ENCODE peak calls at places on chromosomes 5 and 9, in eight cellular contexts. O is esophagus squamous epithelium, Q is heart left ventricle, N is transverse colon, I is H1, R is A549, T is K562, D is IMR-90. A is an unnamed sample.

GRCh38 chr9:114616684-114617520 is 5.8 kb downstream of the TMEM268 start:
- DNase-seq in R (no peak), Q (peak), T (peak), I (no peak), N (peak), D (no peak), O (peak), A (no peak)

GRCh38 chr5:32506251-32506661 is 61.7 kb upstream of the ZFR start:
- DNase-seq in O (no peak), N (no peak), I (no peak), R (no peak), Q (no peak), D (peak), T (no peak), A (no peak)

GRCh38 chr5:5483880-5484595 is 61.6 kb downstream of the ICE1 start:
- DNase-seq in I (no peak), O (no peak), N (no peak), R (no peak), Q (no peak), T (no peak), D (peak), A (no peak)

GRCh38 chr5:75886706-75887105 is 169.5 kb upstream of the POC5 start:
- DNase-seq in R (no peak), D (no peak), O (no peak), I (no peak), N (no peak), Q (no peak), T (no peak), A (no peak)

GRCh38 chr9:133971121-133971951 is 20.8 kb downstream of the VAV2 start:
- DNase-seq in T (no peak), D (no peak), Q (peak), I (no peak), O (no peak), R (no peak), N (no peak), A (no peak)

GRCh38 chr5:142740474-142740873 is 29.7 kb upstream of the ARHGAP26 start:
- DNase-seq in N (no peak), R (peak), O (no peak), D (no peak), T (no peak), Q (no peak), I (no peak), A (peak)

GRCh38 chr5:41510176-41510831 is at the start of gene PLCXD3:
- DNase-seq in R (peak), D (no peak), I (no peak), T (no peak), Q (peak), N (no peak), O (no peak), A (no peak)

GRCh38 chr5:122063836-122064235 is 14.2 kb downstream of the LOX start:
- DNase-seq in T (no peak), I (no peak), R (no peak), O (no peak), Q (no peak), N (no peak), D (peak), A (no peak)

GRCh38 chr9:90943341-90943740 is 141.7 kb downstream of the SYK start:
- DNase-seq in O (no peak), N (no peak), R (no peak), I (no peak), Q (no peak), D (peak), T (no peak), A (no peak)

GRCh38 chr5:36442796-36443195 is 141.1 kb upstream of the RANBP3L start:
- DNase-seq in R (no peak), D (peak), O (no peak), I (no peak), Q (no peak), N (no peak), T (peak), A (no peak)

GRCh38 chr5:100270323-100270771 is 264.8 kb upstream of the FAM174A start:
- DNase-seq in D (no peak), O (no peak), R (no peak), Q (no peak), N (no peak), I (no peak), T (no peak), A (no peak)

GRCh38 chr5:121399879-121400278 is 451.8 kb upstream of the FTMT start:
- DNase-seq in N (no peak), Q (no peak), T (no peak), D (no peak), R (no peak), O (no peak), I (no peak), A (no peak)

GRCh38 chr9:138071731-138072130 is 194.1 kb downstream of the CACNA1B start:
- DNase-seq in Q (no peak), O (no peak), D (no peak), R (no peak), T (no peak), N (no peak), I (no peak), A (no peak)

GRCh38 chr5:113347572-113347971 is 87.2 kb downstream of the TSSK1B start:
- DNase-seq in N (no peak), T (no peak), R (no peak), Q (no peak), I (no peak), O (no peak), D (no peak), A (no peak)

GRCh38 chr5:155126573-155126972 is 113.0 kb downstream of the KIF4B start:
- DNase-seq in R (no peak), N (no peak), Q (no peak), T (no peak), I (no peak), O (no peak), D (no peak), A (no peak)

GRCh38 chr5:176731506-176732192 is 78.7 kb upstream of the UNC5A start:
- DNase-seq in N (no peak), Q (peak), T (no peak), R (no peak), O (no peak), D (no peak), I (no peak), A (no peak)

GRCh38 chr9:124483481-124483880 is 23.7 kb downstream of the NR5A1 start:
- DNase-seq in O (no peak), N (no peak), T (no peak), I (no peak), Q (peak), R (no peak), D (no peak), A (no peak)

GRCh38 chr9:122008559-122008958 is 84.5 kb downstream of the TTLL11 start:
- DNase-seq in O (no peak), R (no peak), T (no peak), D (no peak), I (no peak), Q (no peak), N (no peak), A (no peak)

GRCh38 chr9:36470891-36471290 is 70.8 kb upstream of the RNF38 start:
- DNase-seq in I (no peak), D (peak), N (peak), R (no peak), T (no peak), O (no peak), Q (peak), A (no peak)

GRCh38 chr5:146165469-146165868 is 17.0 kb downstream of the LARS1 start:
- DNase-seq in D (peak), N (no peak), T (no peak), O (no peak), R (no peak), I (no peak), Q (no peak), A (no peak)

GRCh38 chr9:20848490-20848889 is 164.4 kb downstream of the FOCAD start:
- DNase-seq in N (no peak), I (no peak), Q (no peak), O (no peak), R (no peak), T (no peak), D (peak), A (no peak)

GRCh38 chr9:36023260-36024048 is 13.3 kb upstream of the RECK start:
- DNase-seq in N (peak), I (no peak), R (peak), Q (peak), D (peak), T (peak), O (no peak), A (peak)

GRCh38 chr5:124040799-124041198 is 528.8 kb downstream of the CSNK1G3 start:
- DNase-seq in O (no peak), T (no peak), R (no peak), I (no peak), Q (no peak), D (peak), N (no peak), A (no peak)

GRCh38 chr5:118698774-118699173 is 289.6 kb downstream of the DTWD2 start:
- DNase-seq in R (no peak), N (no peak), I (peak), D (no peak), O (no peak), Q (no peak), T (no peak), A (no peak)

GRCh38 chr9:124894741-124895170 is 32.8 kb downstream of the ARPC5L start:
- DNase-seq in T (no peak), D (peak), O (no peak), Q (no peak), I (no peak), R (peak), N (no peak), A (peak)

GRCh38 chr9:27703591-27703990 is 130.3 kb upstream of the C9orf72 start:
- DNase-seq in Q (no peak), R (no peak), T (no peak), N (no peak), D (no peak), O (no peak), I (no peak), A (no peak)

GRCh38 chr9:135886147-135886981 is 21.0 kb downstream of the CAMSAP1 start:
- DNase-seq in O (no peak), T (no peak), Q (no peak), N (no peak), R (no peak), D (no peak), I (no peak), A (no peak)

GRCh38 chr9:135888766-135889394 is 18.5 kb downstream of the CAMSAP1 start:
- DNase-seq in T (no peak), D (no peak), N (no peak), I (no peak), O (no peak), R (no peak), Q (no peak), A (no peak)

GRCh38 chr9:135888126-135888765 is 19.1 kb downstream of the CAMSAP1 start:
- DNase-seq in N (no peak), T (no peak), Q (no peak), I (no peak), O (no peak), R (no peak), D (no peak), A (no peak)

GRCh38 chr9:135887021-135887507 is 20.3 kb downstream of the CAMSAP1 start:
- DNase-seq in R (no peak), Q (no peak), T (no peak), O (no peak), N (no peak), D (peak), I (no peak), A (no peak)

GRCh38 chr9:135887585-135888050 is 19.7 kb downstream of the CAMSAP1 start:
- DNase-seq in I (no peak), Q (no peak), D (no peak), T (no peak), O (no peak), N (no peak), R (no peak), A (no peak)
- TF ChIP-seq POLR2A in I (no peak), Q (no peak), D (no peak), T (no peak), O (no peak), N (no peak), R (peak), A (no peak)

GRCh38 chr9:131097259-131097947 is 1.1 kb downstream of the AIF1L start:
- DNase-seq in T (no peak), Q (no peak), R (no peak), I (no peak), D (no peak), N (no peak), O (no peak), A (no peak)
- H3K4me3 ChIP-seq in T (no peak), Q (peak), R (no peak), I (peak), D (no peak), N (peak), O (peak), A (peak)

DNA sequence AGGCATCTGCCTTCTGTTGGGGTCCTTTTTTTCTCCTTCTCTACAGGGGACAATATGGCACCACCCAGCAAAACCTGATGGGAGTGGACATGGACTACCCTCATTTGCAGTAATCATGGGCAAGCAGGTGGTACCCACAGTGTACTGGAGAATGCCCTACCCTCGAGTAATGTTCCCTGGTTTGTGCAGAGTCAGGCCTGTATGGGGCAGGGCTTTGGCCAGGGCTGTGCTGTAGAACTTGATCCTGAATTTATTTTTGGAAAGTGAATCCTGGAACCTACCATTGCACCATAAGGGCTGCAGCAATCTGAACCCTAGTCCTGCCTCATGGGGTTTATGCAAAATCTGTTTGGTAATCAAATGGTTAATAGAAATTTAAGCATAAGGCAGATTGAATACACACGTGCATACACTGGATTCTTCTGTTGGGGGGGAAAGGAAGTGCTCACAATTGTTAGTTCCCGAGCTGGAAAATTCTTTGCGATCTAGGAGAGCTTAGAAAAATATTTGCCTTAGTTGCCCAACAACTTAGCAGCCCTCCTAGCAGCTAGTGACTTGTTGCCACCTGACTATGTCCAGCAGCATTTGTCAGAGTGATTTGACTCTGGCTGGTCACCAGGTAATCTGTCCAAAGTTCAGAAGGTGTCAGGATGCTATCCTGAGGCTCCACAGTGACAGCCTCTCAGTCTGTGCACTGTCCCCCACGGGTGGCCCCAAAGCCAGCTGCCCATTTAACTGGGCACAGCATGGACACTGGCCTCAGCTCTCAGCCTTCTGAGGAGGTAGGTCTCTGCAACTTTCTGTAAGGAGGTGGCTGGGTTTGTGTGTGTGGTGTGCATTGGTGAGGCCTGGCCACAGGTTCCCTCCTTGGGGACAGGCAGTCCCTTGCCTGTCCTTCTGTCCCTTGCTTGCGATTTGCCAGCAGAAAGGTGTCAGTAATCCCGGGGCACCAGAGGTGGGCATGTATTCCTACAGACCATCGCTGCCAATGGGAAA is 8.3 kb downstream of the MVB12B start:
- DNase-seq in I (no peak), T (no peak), O (no peak), Q (no peak), D (peak), R (peak), N (no peak), A (peak)
- TF ChIP-seq POLR2A in I (no peak), T (no peak), O (no peak), Q (no peak), D (no peak), R (no peak), N (no peak), A (peak)

DNA sequence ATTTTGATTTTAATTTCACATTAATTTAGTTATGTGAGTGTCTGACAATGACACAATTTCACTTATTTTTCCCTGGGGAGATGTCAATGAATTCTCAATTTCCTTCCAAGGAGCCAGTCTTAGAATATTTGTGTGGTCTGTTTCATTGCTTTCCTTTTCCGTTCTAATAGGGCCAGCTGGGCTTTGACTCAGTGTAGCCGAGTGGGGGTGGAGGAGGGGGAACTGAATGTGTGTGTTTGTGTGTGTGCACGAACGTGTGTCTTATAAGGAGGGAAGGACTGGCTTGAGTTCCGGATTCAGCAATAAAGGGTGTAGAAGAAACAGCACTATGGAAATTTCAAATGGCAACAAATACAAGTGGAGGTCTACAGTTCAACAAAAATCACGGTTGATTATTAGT is 100.1 kb downstream of the BASP1 start:
- DNase-seq in T (no peak), Q (no peak), R (no peak), N (peak), O (no peak), D (no peak), I (no peak), A (no peak)
- H3K4me3 ChIP-seq in T (no peak), Q (no peak), R (no peak), N (no peak), O (no peak), D (no peak), I (no peak), A (no peak)

GRCh38 chr9:129081388-129081889 is 528 bp downstream of the DOLPP1 start:
- DNase-seq in D (no peak), Q (no peak), R (no peak), I (no peak), O (no peak), T (peak), N (no peak), A (no peak)
- TF ChIP-seq POLR2A in D (no peak), Q (no peak), R (no peak), I (no peak), O (peak), T (no peak), N (no peak), A (no peak)

GRCh38 chr5:59092758-59093157 is 509.9 kb downstream of the RAB3C start:
- DNase-seq in R (no peak), D (no peak), T (no peak), O (no peak), N (no peak), I (no peak), Q (no peak), A (no peak)

GRCh38 chr5:59095480-59095879 is 512.6 kb downstream of the RAB3C start:
- DNase-seq in O (no peak), Q (no peak), I (no peak), R (no peak), T (no peak), N (no peak), D (peak), A (no peak)

GRCh38 chr5:59090323-59090722 is 507.4 kb downstream of the RAB3C start:
- DNase-seq in N (no peak), O (no peak), I (no peak), Q (no peak), D (no peak), T (no peak), R (peak), A (no peak)

GRCh38 chr5:59091965-59092364 is 509.1 kb downstream of the RAB3C start:
- DNase-seq in O (no peak), T (no peak), D (no peak), R (no peak), N (no peak), Q (no peak), I (no peak), A (no peak)

GRCh38 chr5:59093329-59093728 is 510.5 kb downstream of the RAB3C start:
- DNase-seq in N (no peak), D (peak), R (peak), O (no peak), T (no peak), I (no peak), Q (no peak), A (no peak)
- H3K4me3 ChIP-seq in N (peak), D (no peak), R (peak), O (peak), T (no peak), I (no peak), Q (no peak), A (no peak)

GRCh38 chr9:136476369-136477150 is 6.3 kb downstream of the SEC16A start:
- DNase-seq in I (no peak), Q (no peak), N (no peak), O (no peak), D (no peak), T (no peak), R (no peak), A (no peak)
- TF ChIP-seq POLR2A in I (no peak), Q (no peak), N (no peak), O (no peak), D (no peak), T (no peak), R (no peak), A (no peak)

GRCh38 chr5:54525226-54525625 is 7.7 kb downstream of the SNX18 start:
- DNase-seq in O (no peak), R (no peak), N (no peak), D (no peak), Q (no peak), T (no peak), I (no peak), A (no peak)

GRCh38 chr5:54524704-54525103 is 7.1 kb downstream of the SNX18 start:
- DNase-seq in N (peak), I (no peak), R (no peak), T (no peak), Q (peak), D (no peak), O (no peak), A (no peak)

GRCh38 chr5:54522080-54522479 is 4.5 kb downstream of the SNX18 start:
- DNase-seq in T (no peak), R (no peak), O (no peak), N (no peak), D (no peak), I (no peak), Q (no peak), A (no peak)

GRCh38 chr5:54524082-54524481 is 6.5 kb downstream of the SNX18 start:
- DNase-seq in O (no peak), D (no peak), I (no peak), T (no peak), N (no peak), Q (no peak), R (no peak), A (no peak)

GRCh38 chr5:54523534-54523933 is 6.0 kb downstream of the SNX18 start:
- DNase-seq in R (no peak), D (no peak), Q (no peak), I (no peak), O (no peak), T (no peak), N (no peak), A (no peak)
- H3K4me3 ChIP-seq in R (no peak), D (peak), Q (no peak), I (no peak), O (peak), T (no peak), N (no peak), A (no peak)

DNA sequence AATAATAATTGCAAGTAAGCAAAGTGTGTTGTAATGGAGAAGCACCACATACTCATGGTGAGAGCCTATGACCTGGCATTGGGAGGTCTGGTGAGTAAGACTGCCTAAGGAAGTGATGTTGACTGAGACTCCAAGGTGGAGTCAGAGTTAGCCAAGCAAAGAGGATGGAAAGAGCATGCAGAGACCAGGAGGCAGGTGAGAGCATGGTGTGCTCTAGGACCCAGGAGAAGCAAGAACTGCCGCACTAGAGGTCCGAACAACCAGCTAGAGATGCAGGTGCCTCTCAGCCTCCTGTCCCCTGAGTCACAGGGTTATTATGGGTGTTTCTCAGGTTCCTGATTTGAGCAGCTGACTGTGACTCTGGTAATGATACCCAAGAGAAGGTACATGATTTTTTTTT is 27.3 kb downstream of the ANP32B start:
- DNase-seq in T (no peak), R (peak), O (no peak), D (peak), N (peak), Q (no peak), I (no peak), A (no peak)
- TF ChIP-seq POLR2A in T (peak), R (no peak), O (no peak), D (no peak), N (no peak), Q (no peak), I (no peak), A (no peak)

DNA sequence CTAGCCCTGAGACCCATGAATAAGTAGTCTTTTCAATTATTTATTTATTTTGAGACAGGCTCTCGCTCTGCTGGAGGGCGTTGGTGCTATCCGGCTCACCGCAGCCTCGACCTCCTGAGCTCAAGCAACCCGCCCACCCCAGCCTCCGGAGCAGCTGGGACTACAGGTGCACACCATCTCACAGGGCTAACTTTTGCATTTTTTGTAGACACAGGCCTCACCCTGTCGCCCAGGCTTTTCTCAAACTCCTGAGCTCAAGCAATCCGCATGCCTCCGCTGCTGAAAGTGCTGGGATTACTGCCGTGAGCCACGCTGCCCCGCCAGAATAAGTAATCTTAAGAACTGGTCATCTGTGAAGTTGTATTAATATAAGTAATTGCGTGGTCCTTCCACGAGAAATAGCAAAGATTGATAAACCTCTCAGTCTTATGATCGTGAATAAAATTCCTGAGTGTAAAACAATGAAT is 1.6 kb downstream of the ANXA2R start:
- DNase-seq in Q (no peak), O (no peak), D (peak), I (no peak), T (no peak), R (no peak), N (peak), A (no peak)
- H3K4me3 ChIP-seq in Q (peak), O (peak), D (peak), I (no peak), T (peak), R (no peak), N (peak), A (no peak)

A was measured in HepG2.